ENCODE peak calls at places on chromosomes 13 and 19, in ten cellular contexts. H, Q, F, S, L, I, V, B, Z and R are unnamed samples.

GRCh38 chr13:112140366-112140765 is 73.4 kb downstream of the SOX1 start:
- DNase-seq in H (peak; percentile 21), Q (no peak), F (no peak), S (no peak), L (no peak), I (no peak), V (no peak), B (no peak), Z (no peak), R (peak; percentile 55)

GRCh38 chr13:113155201-113155600 is 3.2 kb upstream of the PROZ start:
- DNase-seq in H (no peak), Q (no peak), F (no peak), S (no peak), L (no peak), I (no peak), V (no peak), B (no peak), Z (no peak), R (peak; percentile 70)

GRCh38 chr19:44841255-44841654 is 4.8 kb upstream of the NECTIN2 start:
- DNase-seq in H (no peak), Q (no peak), F (no peak), S (no peak), L (no peak), I (no peak), V (no peak), B (no peak), Z (no peak), R (no peak)

GRCh38 chr19:16268676-16269319 is 55.8 kb upstream of the KLF2 start:
- DNase-seq in H (no peak), Q (no peak), F (no peak), S (no peak), L (no peak), I (no peak), V (no peak), B (no peak), Z (no peak), R (no peak)

GRCh38 chr13:52804202-52804641 is 44.2 kb downstream of the PCDH8 start:
- DNase-seq in H (no peak), Q (no peak), F (no peak), S (peak; percentile 2), L (no peak), I (no peak), V (no peak), B (peak; percentile 30), Z (no peak), R (no peak)

GRCh38 chr19:56301886-56302620 is 12.6 kb downstream of the ZSCAN5A start:
- DNase-seq in H (no peak), Q (no peak), F (no peak), S (no peak), L (no peak), I (no peak), V (no peak), B (no peak), Z (no peak), R (no peak)

GRCh38 chr13:32941368-32941767 is 74.9 kb upstream of the KL start:
- DNase-seq in H (no peak), Q (no peak), F (no peak), S (peak; percentile 64), L (no peak), I (no peak), V (no peak), B (no peak), Z (no peak), R (no peak)

GRCh38 chr13:112587767-112588489 is at the start of gene TUBGCP3:
- DNase-seq in H (peak; percentile 75), Q (peak; percentile 73), F (peak; percentile 89), S (peak; percentile 83), L (peak; percentile 19), I (peak; percentile 41), V (peak; percentile 77), B (peak; percentile 97), Z (peak; percentile 70), R (peak; percentile 82)

GRCh38 chr19:16429066-16429758 is 42.6 kb downstream of the EPS15L1 start:
- DNase-seq in H (peak; percentile 77), Q (peak; percentile 80), F (peak; percentile 84), S (no peak), L (no peak), I (no peak), V (no peak), B (peak; percentile 79), Z (no peak), R (no peak)

GRCh38 chr13:28489536-28489935 is 5.4 kb downstream of the FLT1 start:
- DNase-seq in H (no peak), Q (no peak), F (no peak), S (peak; percentile 72), L (peak; percentile 41), I (no peak), V (no peak), B (no peak), Z (no peak), R (no peak)

DNA sequence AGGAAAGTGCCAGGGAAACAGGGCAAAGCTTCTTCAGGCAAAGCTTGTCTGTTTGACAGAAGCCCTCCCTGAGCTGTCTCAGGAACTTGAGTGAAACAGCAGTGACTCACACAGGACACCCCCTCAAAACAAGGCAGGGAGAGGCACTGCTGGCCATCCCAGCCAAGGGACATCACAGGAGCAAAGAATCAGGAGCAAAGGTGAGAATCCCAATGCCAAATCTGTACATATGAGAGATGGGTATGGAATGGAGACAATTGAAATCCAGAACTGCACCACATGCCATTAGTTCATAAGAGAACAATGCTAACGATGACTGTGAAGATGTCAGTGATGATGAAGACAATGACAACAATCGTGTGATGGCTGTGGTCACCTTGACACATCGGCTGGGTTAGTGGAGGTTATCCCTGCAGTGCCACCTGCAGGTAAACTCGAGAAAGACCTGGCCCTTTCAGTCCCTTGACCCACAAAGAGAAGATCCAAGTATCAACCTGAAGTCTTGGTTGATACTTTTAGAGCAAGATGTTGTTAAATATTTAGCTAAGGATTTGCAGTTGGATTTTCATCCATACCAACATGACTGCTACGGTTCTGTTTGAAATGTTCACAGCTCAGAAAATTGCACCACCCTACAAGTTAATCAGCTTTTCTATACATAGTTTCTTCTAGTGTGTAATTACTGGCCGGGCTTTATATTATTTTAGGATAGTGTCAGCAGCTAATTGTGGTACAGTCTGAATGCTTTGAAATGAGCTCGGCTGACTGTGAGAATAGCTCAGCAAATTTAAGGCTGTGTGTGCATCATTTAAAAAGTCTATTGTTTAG is 42.0 kb upstream of the IPO5 start:
- DNase-seq in H (peak; percentile 46), Q (peak; percentile 29), F (no peak), S (no peak), L (no peak), I (no peak), V (peak; percentile 65), B (peak; percentile 14), Z (no peak), R (no peak)
- TF ChIP-seq CTCF in H (peak; percentile 21), Q (peak; percentile 44), F (peak; percentile 27), S (peak; percentile 62), L (peak; percentile 36), I (peak; percentile 23), V (peak; percentile 50), B (peak; percentile 63), Z (no peak), R (no peak)

DNA sequence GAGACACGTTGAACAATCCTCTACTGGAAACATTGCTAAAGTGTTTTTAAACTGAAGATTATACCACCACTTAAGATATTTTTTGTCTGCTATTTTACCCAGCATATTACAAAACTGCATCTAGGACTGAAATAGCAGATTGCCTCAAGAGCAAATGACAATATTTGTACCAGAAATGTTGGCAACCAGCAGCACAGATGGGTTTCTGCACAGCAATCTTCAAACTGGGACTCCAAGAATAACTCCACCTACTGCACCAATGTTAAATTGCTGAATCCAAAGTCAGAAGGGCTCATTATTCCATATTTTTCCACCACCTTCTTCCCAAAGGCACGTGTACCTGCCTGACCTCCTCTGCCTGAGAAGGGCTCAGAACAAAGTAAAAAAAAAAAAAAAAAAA is 79.6 kb downstream of the FOXO1 start:
- DNase-seq in H (no peak), Q (no peak), F (no peak), S (no peak), L (no peak), I (no peak), V (peak; percentile 25), B (no peak), Z (no peak), R (no peak)
- TF ChIP-seq CTCF in H (no peak), Q (no peak), F (no peak), S (no peak), L (no peak), I (no peak), V (peak; percentile 19), B (no peak), Z (no peak), R (no peak)

DNA sequence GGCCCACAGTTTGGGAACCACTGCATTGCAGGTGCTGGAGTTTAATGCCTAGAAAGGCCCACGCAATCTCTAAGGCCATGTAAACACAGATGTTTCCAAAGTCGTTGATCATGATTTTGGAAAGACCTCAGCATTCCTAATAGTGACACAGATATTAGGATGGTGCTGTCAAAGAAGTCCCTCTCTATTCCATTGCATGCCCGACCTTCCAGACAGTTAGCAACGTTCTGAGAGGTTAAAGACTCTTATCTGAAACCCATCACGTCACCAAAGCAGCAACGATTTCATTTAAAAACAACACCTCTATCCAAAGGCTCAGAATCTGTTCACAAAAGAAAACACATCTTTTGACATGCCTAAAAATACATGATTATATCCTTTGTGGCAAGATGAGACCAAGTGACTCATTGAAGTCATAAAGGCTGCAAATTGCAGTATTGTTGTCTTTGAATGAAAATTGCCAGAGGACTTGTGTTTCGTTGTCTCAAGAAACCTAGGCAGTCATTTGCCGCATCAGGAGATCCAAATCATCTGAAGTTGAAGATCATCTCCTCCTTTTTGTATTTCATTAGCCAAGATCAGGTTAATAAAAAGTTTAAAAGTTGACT is 328.0 kb upstream of the ZNF507 start:
- DNase-seq in H (peak; percentile 48), Q (peak; percentile 43), F (no peak), S (no peak), L (no peak), I (no peak), V (peak; percentile 7), B (no peak), Z (peak; percentile 55), R (no peak)
- TF ChIP-seq CTCF in H (no peak), Q (no peak), F (no peak), S (no peak), L (no peak), I (no peak), V (no peak), B (no peak), Z (no peak), R (no peak)

DNA sequence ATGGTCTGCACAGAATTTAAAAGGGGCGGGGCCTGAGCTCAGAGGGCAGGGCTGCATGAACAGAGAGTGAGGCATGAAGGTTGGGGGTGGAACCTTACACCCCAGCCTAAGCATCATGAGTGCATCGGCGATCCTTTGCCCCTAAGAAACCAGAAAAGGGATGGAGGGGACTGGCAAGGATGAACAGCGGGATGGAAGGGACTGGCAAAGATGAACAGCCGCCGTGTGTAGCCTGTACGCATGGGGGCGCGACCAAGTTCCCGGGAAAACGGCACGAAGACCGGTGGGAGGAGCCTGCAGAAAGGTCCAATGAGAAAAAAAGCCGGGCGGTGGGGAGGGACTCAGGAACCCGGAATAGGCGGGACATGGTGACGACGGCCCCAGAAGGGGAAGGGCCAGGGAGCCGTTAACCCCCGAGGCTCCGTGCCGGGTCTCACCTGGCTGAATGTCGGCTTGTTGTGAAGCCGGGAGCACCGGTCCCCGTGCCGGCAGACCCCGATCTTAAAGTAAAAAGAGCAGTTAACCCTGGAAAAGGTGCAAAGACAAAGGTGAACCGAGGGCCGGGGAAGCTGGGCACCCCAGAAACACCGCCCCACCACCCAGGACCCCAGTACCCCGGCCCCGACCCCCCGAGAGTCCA is 410 bp downstream of the U2AF1L4 start:
- DNase-seq in H (peak; percentile 97), Q (peak; percentile 93), F (peak; percentile 97), S (peak; percentile 98), L (peak; percentile 66), I (peak; percentile 85), V (peak; percentile 93), B (peak; percentile 86), Z (peak; percentile 97), R (peak; percentile 98)
- TF ChIP-seq CTCF in H (no peak), Q (peak; percentile 44), F (peak; percentile 32), S (peak; percentile 61), L (peak; percentile 60), I (peak; percentile 47), V (peak; percentile 23), B (peak; percentile 52), Z (peak; percentile 44), R (no peak)